ENCODE peak calls at places on chromosomes 3 and 15, in five cellular contexts. D is left ventricle myocardium inferior, I is breast epithelium, C is PC-9, X is keratinocyte. A is an unnamed sample. For H3K4me1, the result is how much of the 10 kb centered on the place peaks cover.

GRCh38 chr3:16480861-16481569 is 32.5 kb downstream of the RFTN1 start:
- DNase-seq in D (no peak), I (no peak), C (no peak), X (no peak), A (no peak)

GRCh38 chr15:32838820-32839219 is 121.0 kb downstream of the GREM1 start:
- DNase-seq in D (no peak), I (no peak), C (no peak), X (no peak), A (no peak)

GRCh38 chr3:184145120-184145524 is 10.0 kb downstream of the EIF2B5 start:
- DNase-seq in D (peak), I (peak), C (peak), X (peak), A (peak)

GRCh38 chr15:90564109-90564508 is 34.4 kb downstream of the CRTC3 start:
- DNase-seq in D (no peak), I (no peak), C (no peak), X (no peak), A (no peak)

GRCh38 chr15:53522878-53523455 is 236.5 kb downstream of the WDR72 start:
- DNase-seq in D (no peak), I (no peak), C (no peak), X (no peak), A (no peak)

GRCh38 chr3:169836942-169837275 is 24.2 kb upstream of the LRRC34 start:
- DNase-seq in D (no peak), I (no peak), C (no peak), X (no peak), A (no peak)

GRCh38 chr3:126895178-126896066 is 87.5 kb upstream of the PLXNA1 start:
- DNase-seq in D (no peak), I (no peak), C (peak), X (no peak), A (peak)

GRCh38 chr15:28918141-28918983 is 32.6 kb downstream of the APBA2 start:
- DNase-seq in D (no peak), I (no peak), C (no peak), X (no peak), A (no peak)

GRCh38 chr3:37480003-37480402 is 305.6 kb upstream of the LRRFIP2 start:
- DNase-seq in D (no peak), I (no peak), C (no peak), X (no peak), A (no peak)

DNA sequence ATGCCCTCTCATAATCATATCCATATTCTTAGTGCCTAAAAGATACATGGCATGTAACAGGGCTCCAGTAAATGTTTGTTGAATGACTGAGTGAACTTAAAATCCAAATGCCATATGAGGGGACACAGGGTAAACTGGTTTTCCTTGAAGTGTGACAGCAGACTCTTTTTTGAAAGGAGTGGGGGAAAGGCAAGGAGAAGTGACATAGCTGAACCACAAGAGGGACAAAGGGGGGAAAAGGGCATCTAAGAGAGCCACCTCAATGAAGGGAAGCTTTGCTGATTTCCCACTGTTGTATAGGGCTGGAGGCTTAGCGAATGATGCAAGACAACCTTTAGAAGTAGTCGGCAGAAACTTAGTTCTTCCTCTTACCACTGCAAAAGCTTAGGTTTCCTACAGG is 9.1 kb downstream of the TRIM42 start:
- DNase-seq in D (no peak), I (no peak), C (no peak), X (no peak), A (no peak)
- TF ChIP-seq CTCF in D (no peak), I (no peak), C (no peak), X (no peak), A (no peak)

GRCh38 chr3:188217681-188218080 is 63.7 kb downstream of the LPP start:
- DNase-seq in D (no peak), I (no peak), C (no peak), X (no peak), A (no peak)

GRCh38 chr3:188218571-188218970 is 64.6 kb downstream of the LPP start:
- DNase-seq in D (no peak), I (no peak), C (no peak), X (no peak), A (no peak)

GRCh38 chr3:188219147-188219546 is 65.2 kb downstream of the LPP start:
- DNase-seq in D (no peak), I (no peak), C (no peak), X (no peak), A (no peak)

GRCh38 chr3:188214442-188214841 is 60.5 kb downstream of the LPP start:
- DNase-seq in D (no peak), I (no peak), C (no peak), X (no peak), A (no peak)

GRCh38 chr3:188217011-188217463 is 63.1 kb downstream of the LPP start:
- DNase-seq in D (no peak), I (no peak), C (no peak), X (no peak), A (no peak)
- H3K4me1 ChIP-seq in D (half or more), I (under half), C (under half), X (under half), A (under half)

GRCh38 chr15:36210426-36210825 is 369.0 kb upstream of the CDIN1 start:
- DNase-seq in D (no peak), I (no peak), C (no peak), X (no peak), A (no peak)

DNA sequence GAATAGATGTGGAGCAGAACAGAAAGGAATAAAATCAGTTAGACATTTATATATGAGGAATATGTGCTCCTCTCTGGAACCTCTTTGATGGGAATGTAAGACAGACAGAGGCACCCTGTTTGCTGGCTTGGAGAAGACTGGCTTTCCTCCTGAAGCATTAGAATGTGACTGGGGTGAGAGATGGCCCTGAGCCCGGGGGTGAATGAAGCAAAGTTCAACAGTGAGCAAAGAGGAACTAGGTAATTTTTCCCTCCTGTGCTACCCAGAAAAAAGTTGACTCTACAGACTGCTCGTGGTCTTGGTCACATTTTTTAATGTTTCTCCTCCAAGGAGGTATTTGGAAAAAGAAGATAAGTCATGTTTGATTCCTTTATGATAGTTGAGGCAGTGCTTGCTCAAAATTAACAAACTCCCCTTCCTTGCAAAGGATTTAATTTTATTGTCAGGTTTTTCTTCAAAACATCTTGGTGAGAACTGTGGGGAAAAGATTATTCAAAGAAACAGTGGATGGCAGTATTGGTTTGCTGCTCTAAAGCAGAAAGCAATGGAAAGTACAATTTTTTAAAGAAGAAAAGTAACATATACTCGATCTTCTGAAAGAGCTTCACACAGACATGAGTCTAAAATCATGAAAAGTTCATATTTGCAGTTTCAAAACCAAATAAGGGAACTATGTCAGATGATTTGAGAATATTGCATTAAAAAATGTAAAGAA is 370.4 kb upstream of the CDIN1 start:
- DNase-seq in D (no peak), I (no peak), C (no peak), X (no peak), A (no peak)
- TF ChIP-seq CTCF in D (no peak), I (no peak), C (no peak), X (no peak), A (no peak)

DNA sequence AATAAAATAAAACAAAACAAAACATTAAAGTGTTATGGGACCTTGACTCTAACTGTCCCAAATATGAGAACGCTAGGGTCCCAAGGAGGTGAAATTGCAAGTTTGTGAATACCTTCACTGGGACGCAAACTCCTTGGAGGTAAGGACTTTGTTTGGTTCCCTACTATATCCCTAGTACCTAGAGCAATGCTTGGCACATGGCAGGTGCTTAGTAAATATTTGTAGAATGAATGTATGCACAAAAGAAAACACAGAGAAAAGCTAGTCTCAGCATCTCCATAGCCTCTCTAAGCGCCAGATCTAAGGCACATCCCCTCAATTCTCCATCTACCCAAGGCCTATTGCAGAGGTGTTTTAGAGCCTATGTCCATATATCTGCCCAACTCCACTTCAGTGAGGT is 30.5 kb downstream of the GPR176 start:
- DNase-seq in D (no peak), I (no peak), C (no peak), X (no peak), A (no peak)
- H3K4me1 ChIP-seq in D (under half), I (under half), C (under half), X (under half), A (under half)

GRCh38 chr15:78438595-78439285 is 724 bp downstream of the IREB2 start:
- DNase-seq in D (no peak), I (peak), C (no peak), X (no peak), A (peak)
- TF ChIP-seq CTCF in D (no peak), I (no peak), C (peak), X (peak), A (no peak)

GRCh38 chr3:197306374-197307086 is 8.1 kb upstream of the DLG1 start:
- DNase-seq in D (no peak), I (no peak), C (peak), X (peak), A (no peak)
- H3K4me1 ChIP-seq in D (under half), I (under half), C (half or more), X (half or more), A (under half)

A was measured in testis.